ENCODE peak calls at places on chromosome 7, in ten cellular contexts. One of them, this sample, is unnamed.

GRCh38 chr7:36765605-36766004 is 41.3 kb upstream of the AOAH start:
- DNase-seq in esophagus squamous epithelium: no peak
- DNase-seq in OCI-LY7: no peak
- DNase-seq in spleen: no peak
- DNase-seq in AG09309: no peak
- DNase-seq in chondrocyte: no peak
- DNase-seq in dorsolateral prefrontal cortex: no peak
- DNase-seq in endodermal cell: peak; percentile 70
- DNase-seq in hepatocyte: no peak
- DNase-seq in choroid plexus epithelial cell: no peak
- DNase-seq in this sample: peak; percentile 6

GRCh38 chr7:48637382-48637781 is 287.0 kb upstream of the CDC14C start:
- DNase-seq in dorsolateral prefrontal cortex: no peak
- DNase-seq in chondrocyte: no peak
- DNase-seq in AG09309: no peak
- DNase-seq in hepatocyte: no peak
- DNase-seq in spleen: no peak
- DNase-seq in OCI-LY7: no peak
- DNase-seq in endodermal cell: no peak
- DNase-seq in esophagus squamous epithelium: no peak
- DNase-seq in choroid plexus epithelial cell: no peak
- DNase-seq in this sample: no peak

GRCh38 chr7:125484755-125485154 is 555.1 kb upstream of the POT1 start:
- DNase-seq in hepatocyte: no peak
- DNase-seq in chondrocyte: no peak
- DNase-seq in OCI-LY7: no peak
- DNase-seq in endodermal cell: no peak
- DNase-seq in dorsolateral prefrontal cortex: no peak
- DNase-seq in spleen: no peak
- DNase-seq in esophagus squamous epithelium: no peak
- DNase-seq in AG09309: no peak
- DNase-seq in choroid plexus epithelial cell: no peak
- DNase-seq in this sample: no peak

GRCh38 chr7:51455513-51455912 is 138.9 kb upstream of the COBL start:
- DNase-seq in choroid plexus epithelial cell: no peak
- DNase-seq in AG09309: no peak
- DNase-seq in spleen: no peak
- DNase-seq in dorsolateral prefrontal cortex: no peak
- DNase-seq in endodermal cell: no peak
- DNase-seq in hepatocyte: no peak
- DNase-seq in OCI-LY7: no peak
- DNase-seq in chondrocyte: no peak
- DNase-seq in esophagus squamous epithelium: no peak
- DNase-seq in this sample: no peak

GRCh38 chr7:8590791-8591190 is 157.4 kb downstream of the NXPH1 start:
- DNase-seq in esophagus squamous epithelium: no peak
- DNase-seq in hepatocyte: no peak
- DNase-seq in OCI-LY7: no peak
- DNase-seq in endodermal cell: no peak
- DNase-seq in chondrocyte: no peak
- DNase-seq in dorsolateral prefrontal cortex: no peak
- DNase-seq in choroid plexus epithelial cell: no peak
- DNase-seq in spleen: no peak
- DNase-seq in AG09309: no peak
- DNase-seq in this sample: no peak

GRCh38 chr7:117435475-117436043 is 8.3 kb upstream of the ASZ1 start:
- DNase-seq in esophagus squamous epithelium: no peak
- DNase-seq in choroid plexus epithelial cell: peak; percentile 2
- DNase-seq in chondrocyte: no peak
- DNase-seq in hepatocyte: peak; percentile 28
- DNase-seq in endodermal cell: no peak
- DNase-seq in spleen: no peak
- DNase-seq in dorsolateral prefrontal cortex: no peak
- DNase-seq in AG09309: no peak
- DNase-seq in OCI-LY7: no peak
- DNase-seq in this sample: no peak

GRCh38 chr7:21368317-21368716 is 59.6 kb upstream of the SP4 start:
- DNase-seq in endodermal cell: no peak
- DNase-seq in dorsolateral prefrontal cortex: no peak
- DNase-seq in esophagus squamous epithelium: no peak
- DNase-seq in OCI-LY7: no peak
- DNase-seq in spleen: no peak
- DNase-seq in chondrocyte: no peak
- DNase-seq in choroid plexus epithelial cell: no peak
- DNase-seq in AG09309: no peak
- DNase-seq in hepatocyte: no peak
- DNase-seq in this sample: no peak

GRCh38 chr7:65946895-65947294 is 35.1 kb downstream of the GUSB start:
- DNase-seq in endodermal cell: no peak
- DNase-seq in hepatocyte: no peak
- DNase-seq in esophagus squamous epithelium: no peak
- DNase-seq in chondrocyte: no peak
- DNase-seq in spleen: no peak
- DNase-seq in AG09309: no peak
- DNase-seq in choroid plexus epithelial cell: peak; percentile 76
- DNase-seq in dorsolateral prefrontal cortex: no peak
- DNase-seq in OCI-LY7: no peak
- DNase-seq in this sample: no peak

GRCh38 chr7:150986556-150986955 is 4.3 kb upstream of the NOS3 start:
- DNase-seq in dorsolateral prefrontal cortex: no peak
- DNase-seq in endodermal cell: peak; percentile 44
- DNase-seq in chondrocyte: no peak
- DNase-seq in spleen: no peak
- DNase-seq in esophagus squamous epithelium: no peak
- DNase-seq in AG09309: no peak
- DNase-seq in OCI-LY7: no peak
- DNase-seq in choroid plexus epithelial cell: no peak
- DNase-seq in hepatocyte: no peak
- DNase-seq in this sample: no peak

GRCh38 chr7:30027915-30028748 is at the start of gene PLEKHA8:
- DNase-seq in spleen: peak; percentile 97
- DNase-seq in esophagus squamous epithelium: peak; percentile 55
- DNase-seq in hepatocyte: peak; percentile 90
- DNase-seq in choroid plexus epithelial cell: peak; percentile 88
- DNase-seq in dorsolateral prefrontal cortex: peak; percentile 88
- DNase-seq in AG09309: peak; percentile 48
- DNase-seq in OCI-LY7: peak; percentile 94
- DNase-seq in endodermal cell: peak; percentile 98
- DNase-seq in chondrocyte: peak; percentile 94
- DNase-seq in this sample: peak; percentile 93

GRCh38 chr7:30027065-30027456 is 559 bp upstream of the FKBP14 start:
- DNase-seq in OCI-LY7: peak; percentile 61
- DNase-seq in spleen: no peak
- DNase-seq in AG09309: no peak
- DNase-seq in endodermal cell: no peak
- DNase-seq in hepatocyte: peak; percentile 70
- DNase-seq in chondrocyte: no peak
- DNase-seq in esophagus squamous epithelium: no peak
- DNase-seq in choroid plexus epithelial cell: peak; percentile 67
- DNase-seq in dorsolateral prefrontal cortex: no peak
- DNase-seq in this sample: no peak

GRCh38 chr7:30032310-30033125 is 4.3 kb downstream of the PLEKHA8 start:
- DNase-seq in dorsolateral prefrontal cortex: no peak
- DNase-seq in choroid plexus epithelial cell: peak; percentile 86
- DNase-seq in spleen: no peak
- DNase-seq in chondrocyte: no peak
- DNase-seq in AG09309: peak; percentile 59
- DNase-seq in hepatocyte: no peak
- DNase-seq in esophagus squamous epithelium: no peak
- DNase-seq in endodermal cell: no peak
- DNase-seq in OCI-LY7: peak; percentile 70
- DNase-seq in this sample: no peak

GRCh38 chr7:30028749-30029635 is 780 bp downstream of the PLEKHA8 start:
- DNase-seq in hepatocyte: peak; percentile 55
- DNase-seq in chondrocyte: no peak
- DNase-seq in OCI-LY7: peak; percentile 70
- DNase-seq in spleen: no peak
- DNase-seq in esophagus squamous epithelium: no peak
- DNase-seq in AG09309: no peak
- DNase-seq in choroid plexus epithelial cell: peak; percentile 36
- DNase-seq in dorsolateral prefrontal cortex: peak; percentile 32
- DNase-seq in endodermal cell: peak; percentile 80
- DNase-seq in this sample: peak; percentile 74

GRCh38 chr7:30029696-30030095 is 1.5 kb downstream of the PLEKHA8 start:
- DNase-seq in spleen: no peak
- DNase-seq in dorsolateral prefrontal cortex: no peak
- DNase-seq in AG09309: no peak
- DNase-seq in chondrocyte: no peak
- DNase-seq in choroid plexus epithelial cell: no peak
- DNase-seq in esophagus squamous epithelium: no peak
- DNase-seq in hepatocyte: peak; percentile 17
- DNase-seq in OCI-LY7: peak; percentile 62
- DNase-seq in endodermal cell: peak; percentile 52
- DNase-seq in this sample: peak; percentile 23
- TF ChIP-seq CTCF in spleen: no peak
- TF ChIP-seq CTCF in dorsolateral prefrontal cortex: no peak
- TF ChIP-seq CTCF in AG09309: no peak
- TF ChIP-seq CTCF in chondrocyte: no peak
- TF ChIP-seq CTCF in choroid plexus epithelial cell: no peak
- TF ChIP-seq CTCF in esophagus squamous epithelium: no peak
- TF ChIP-seq CTCF in hepatocyte: no peak
- TF ChIP-seq CTCF in OCI-LY7: peak; percentile 67
- TF ChIP-seq CTCF in endodermal cell: peak; percentile 48
- TF ChIP-seq CTCF in this sample: no peak

GRCh38 chr7:44132039-44132438 is 8.7 kb upstream of the POLD2 start:
- DNase-seq in dorsolateral prefrontal cortex: no peak
- DNase-seq in AG09309: no peak
- DNase-seq in esophagus squamous epithelium: no peak
- DNase-seq in chondrocyte: peak; percentile 24
- DNase-seq in spleen: no peak
- DNase-seq in OCI-LY7: no peak
- DNase-seq in hepatocyte: no peak
- DNase-seq in choroid plexus epithelial cell: peak; percentile 51
- DNase-seq in endodermal cell: no peak
- DNase-seq in this sample: no peak

GRCh38 chr7:44134943-44135628 is 6.0 kb downstream of the MYL7 start:
- DNase-seq in dorsolateral prefrontal cortex: no peak
- DNase-seq in OCI-LY7: no peak
- DNase-seq in esophagus squamous epithelium: no peak
- DNase-seq in hepatocyte: no peak
- DNase-seq in chondrocyte: peak; percentile 44
- DNase-seq in endodermal cell: no peak
- DNase-seq in choroid plexus epithelial cell: no peak
- DNase-seq in AG09309: no peak
- DNase-seq in spleen: no peak
- DNase-seq in this sample: no peak

GRCh38 chr7:44128721-44129582 is 5.6 kb upstream of the POLD2 start:
- DNase-seq in AG09309: no peak
- DNase-seq in esophagus squamous epithelium: no peak
- DNase-seq in chondrocyte: no peak
- DNase-seq in spleen: no peak
- DNase-seq in hepatocyte: no peak
- DNase-seq in dorsolateral prefrontal cortex: no peak
- DNase-seq in choroid plexus epithelial cell: no peak
- DNase-seq in OCI-LY7: no peak
- DNase-seq in endodermal cell: no peak
- DNase-seq in this sample: no peak

GRCh38 chr7:44133295-44133694 is 7.8 kb downstream of the MYL7 start:
- DNase-seq in spleen: no peak
- DNase-seq in esophagus squamous epithelium: no peak
- DNase-seq in AG09309: no peak
- DNase-seq in chondrocyte: peak; percentile 7
- DNase-seq in choroid plexus epithelial cell: no peak
- DNase-seq in hepatocyte: no peak
- DNase-seq in dorsolateral prefrontal cortex: no peak
- DNase-seq in endodermal cell: no peak
- DNase-seq in OCI-LY7: no peak
- DNase-seq in this sample: no peak

GRCh38 chr7:44131173-44132009 is 8.0 kb upstream of the POLD2 start:
- DNase-seq in endodermal cell: peak; percentile 85
- DNase-seq in hepatocyte: peak; percentile 66
- DNase-seq in chondrocyte: peak; percentile 35
- DNase-seq in spleen: no peak
- DNase-seq in choroid plexus epithelial cell: peak; percentile 38
- DNase-seq in esophagus squamous epithelium: no peak
- DNase-seq in OCI-LY7: peak; percentile 58
- DNase-seq in dorsolateral prefrontal cortex: no peak
- DNase-seq in AG09309: no peak
- DNase-seq in this sample: peak; percentile 48
- TF ChIP-seq CTCF in endodermal cell: peak; percentile 82
- TF ChIP-seq CTCF in hepatocyte: peak; percentile 36
- TF ChIP-seq CTCF in chondrocyte: peak; percentile 34
- TF ChIP-seq CTCF in spleen: no peak
- TF ChIP-seq CTCF in choroid plexus epithelial cell: peak; percentile 57
- TF ChIP-seq CTCF in esophagus squamous epithelium: no peak
- TF ChIP-seq CTCF in OCI-LY7: peak; percentile 67
- TF ChIP-seq CTCF in dorsolateral prefrontal cortex: no peak
- TF ChIP-seq CTCF in AG09309: peak; percentile 57
- TF ChIP-seq CTCF in this sample: peak; percentile 49

GRCh38 chr7:158621042-158621441 is 33.4 kb upstream of the PTPRN2 start:
- DNase-seq in chondrocyte: no peak
- DNase-seq in hepatocyte: no peak
- DNase-seq in OCI-LY7: no peak
- DNase-seq in AG09309: no peak
- DNase-seq in esophagus squamous epithelium: no peak
- DNase-seq in spleen: no peak
- DNase-seq in endodermal cell: no peak
- DNase-seq in dorsolateral prefrontal cortex: no peak
- DNase-seq in choroid plexus epithelial cell: no peak
- DNase-seq in this sample: no peak

GRCh38 chr7:158618745-158619140 is 31.1 kb upstream of the PTPRN2 start:
- DNase-seq in endodermal cell: no peak
- DNase-seq in choroid plexus epithelial cell: no peak
- DNase-seq in OCI-LY7: no peak
- DNase-seq in hepatocyte: no peak
- DNase-seq in chondrocyte: no peak
- DNase-seq in dorsolateral prefrontal cortex: no peak
- DNase-seq in spleen: no peak
- DNase-seq in AG09309: no peak
- DNase-seq in esophagus squamous epithelium: no peak
- DNase-seq in this sample: no peak

GRCh38 chr7:158620418-158620817 is 32.8 kb upstream of the PTPRN2 start:
- DNase-seq in choroid plexus epithelial cell: no peak
- DNase-seq in chondrocyte: no peak
- DNase-seq in hepatocyte: no peak
- DNase-seq in OCI-LY7: no peak
- DNase-seq in spleen: no peak
- DNase-seq in dorsolateral prefrontal cortex: no peak
- DNase-seq in esophagus squamous epithelium: no peak
- DNase-seq in endodermal cell: no peak
- DNase-seq in AG09309: no peak
- DNase-seq in this sample: no peak

GRCh38 chr7:158617737-158618128 is 30.1 kb upstream of the PTPRN2 start:
- DNase-seq in AG09309: no peak
- DNase-seq in spleen: no peak
- DNase-seq in esophagus squamous epithelium: no peak
- DNase-seq in choroid plexus epithelial cell: peak; percentile 96
- DNase-seq in hepatocyte: no peak
- DNase-seq in endodermal cell: peak; percentile 72
- DNase-seq in OCI-LY7: no peak
- DNase-seq in chondrocyte: no peak
- DNase-seq in dorsolateral prefrontal cortex: no peak
- DNase-seq in this sample: no peak

GRCh38 chr7:158623241-158623640 is 35.6 kb upstream of the PTPRN2 start:
- DNase-seq in choroid plexus epithelial cell: no peak
- DNase-seq in dorsolateral prefrontal cortex: no peak
- DNase-seq in AG09309: no peak
- DNase-seq in endodermal cell: no peak
- DNase-seq in spleen: no peak
- DNase-seq in chondrocyte: no peak
- DNase-seq in OCI-LY7: no peak
- DNase-seq in hepatocyte: no peak
- DNase-seq in esophagus squamous epithelium: no peak
- DNase-seq in this sample: no peak
- TF ChIP-seq CTCF in choroid plexus epithelial cell: no peak
- TF ChIP-seq CTCF in dorsolateral prefrontal cortex: no peak
- TF ChIP-seq CTCF in AG09309: no peak
- TF ChIP-seq CTCF in endodermal cell: no peak
- TF ChIP-seq CTCF in spleen: no peak
- TF ChIP-seq CTCF in chondrocyte: no peak
- TF ChIP-seq CTCF in OCI-LY7: no peak
- TF ChIP-seq CTCF in hepatocyte: no peak
- TF ChIP-seq CTCF in esophagus squamous epithelium: no peak
- TF ChIP-seq CTCF in this sample: no peak

GRCh38 chr7:115910541-115911164 is 119.9 kb downstream of the TFEC start:
- DNase-seq in spleen: no peak
- DNase-seq in hepatocyte: peak; percentile 42
- DNase-seq in choroid plexus epithelial cell: peak; percentile 72
- DNase-seq in OCI-LY7: peak; percentile 33
- DNase-seq in esophagus squamous epithelium: no peak
- DNase-seq in endodermal cell: no peak
- DNase-seq in dorsolateral prefrontal cortex: no peak
- DNase-seq in AG09309: peak; percentile 10
- DNase-seq in chondrocyte: no peak
- DNase-seq in this sample: peak; percentile 48
- TF ChIP-seq CTCF in spleen: peak; percentile 48
- TF ChIP-seq CTCF in hepatocyte: peak; percentile 72
- TF ChIP-seq CTCF in choroid plexus epithelial cell: peak; percentile 61
- TF ChIP-seq CTCF in OCI-LY7: peak; percentile 82
- TF ChIP-seq CTCF in esophagus squamous epithelium: peak; percentile 43
- TF ChIP-seq CTCF in endodermal cell: peak; percentile 80
- TF ChIP-seq CTCF in dorsolateral prefrontal cortex: peak; percentile 70
- TF ChIP-seq CTCF in AG09309: peak; percentile 59
- TF ChIP-seq CTCF in chondrocyte: peak; percentile 89
- TF ChIP-seq CTCF in this sample: peak; percentile 77

This sample was measured in neural progenitor cell.